ENCODE peak calls at places on chromosomes 12 and 14, in five cellular contexts. One of them, this sample, is unnamed.

GRCh38 chr14:89379891-89380820 is 36.9 kb downstream of the FOXN3 start:
- DNase-seq in psoas muscle: no peak
- DNase-seq in GM12865: no peak
- DNase-seq in A549: no peak
- DNase-seq in lower lobe of right lung: no peak
- DNase-seq in this sample: no peak

GRCh38 chr14:93939304-93940229 is 12.4 kb downstream of the FAM181A start:
- DNase-seq in psoas muscle: peak; percentile 82
- DNase-seq in A549: peak; percentile 81
- DNase-seq in lower lobe of right lung: peak; percentile 88
- DNase-seq in GM12865: peak; percentile 91
- DNase-seq in this sample: no peak

GRCh38 chr12:44000309-44000952 is 164.6 kb downstream of the TMEM117 start:
- DNase-seq in lower lobe of right lung: no peak
- DNase-seq in GM12865: peak; percentile 69
- DNase-seq in psoas muscle: no peak
- DNase-seq in A549: peak; percentile 71
- DNase-seq in this sample: peak; percentile 34

GRCh38 chr14:22314183-22314820 is 274.7 kb downstream of the DAD1 start:
- DNase-seq in lower lobe of right lung: no peak
- DNase-seq in A549: peak; percentile 71
- DNase-seq in psoas muscle: no peak
- DNase-seq in GM12865: peak; percentile 71
- DNase-seq in this sample: no peak

GRCh38 chr14:67436006-67436866 is 24.3 kb upstream of the PLEK2 start:
- DNase-seq in GM12865: no peak
- DNase-seq in psoas muscle: no peak
- DNase-seq in lower lobe of right lung: no peak
- DNase-seq in A549: no peak
- DNase-seq in this sample: no peak

GRCh38 chr14:100679707-100680438 is 46.8 kb upstream of the DLK1 start:
- DNase-seq in A549: no peak
- DNase-seq in GM12865: no peak
- DNase-seq in psoas muscle: peak; percentile 59
- DNase-seq in lower lobe of right lung: no peak
- DNase-seq in this sample: no peak

GRCh38 chr14:70186826-70187483 is 1.8 kb downstream of the SLC8A3 start:
- DNase-seq in lower lobe of right lung: no peak
- DNase-seq in A549: no peak
- DNase-seq in GM12865: peak; percentile 61
- DNase-seq in psoas muscle: peak; percentile 80
- DNase-seq in this sample: no peak

GRCh38 chr12:67355428-67356385 is 86.5 kb downstream of the CAND1 start:
- DNase-seq in psoas muscle: no peak
- DNase-seq in lower lobe of right lung: no peak
- DNase-seq in A549: peak; percentile 54
- DNase-seq in GM12865: peak; percentile 68
- DNase-seq in this sample: peak; percentile 52

GRCh38 chr12:92628476-92628875 is 74.3 kb upstream of the PLEKHG7 start:
- DNase-seq in A549: no peak
- DNase-seq in psoas muscle: no peak
- DNase-seq in lower lobe of right lung: no peak
- DNase-seq in GM12865: no peak
- DNase-seq in this sample: no peak

GRCh38 chr14:72736348-72736747 is 157.6 kb downstream of the DPF3 start:
- DNase-seq in lower lobe of right lung: no peak
- DNase-seq in psoas muscle: no peak
- DNase-seq in A549: peak; percentile 31
- DNase-seq in GM12865: peak; percentile 18
- DNase-seq in this sample: no peak

GRCh38 chr12:53994268-53994690 is 5.7 kb upstream of the HOXC9 start:
- DNase-seq in GM12865: no peak
- DNase-seq in A549: no peak
- DNase-seq in psoas muscle: no peak
- DNase-seq in lower lobe of right lung: no peak
- DNase-seq in this sample: no peak

GRCh38 chr12:62082448-62082847 is 177.8 kb upstream of the USP15 start:
- DNase-seq in psoas muscle: no peak
- DNase-seq in GM12865: no peak
- DNase-seq in A549: no peak
- DNase-seq in lower lobe of right lung: no peak
- DNase-seq in this sample: no peak

GRCh38 chr12:16361142-16361783 is 13.8 kb downstream of the MGST1 start:
- DNase-seq in GM12865: no peak
- DNase-seq in A549: no peak
- DNase-seq in lower lobe of right lung: no peak
- DNase-seq in psoas muscle: no peak
- DNase-seq in this sample: no peak

GRCh38 chr14:103731481-103731880 is 15.9 kb downstream of the ZFYVE21 start:
- DNase-seq in psoas muscle: peak; percentile 6
- DNase-seq in A549: no peak
- DNase-seq in GM12865: no peak
- DNase-seq in lower lobe of right lung: peak; percentile 29
- DNase-seq in this sample: no peak

GRCh38 chr14:48725001-48725734 is 861.0 kb downstream of the RPS29 start:
- DNase-seq in A549: no peak
- DNase-seq in lower lobe of right lung: no peak
- DNase-seq in GM12865: no peak
- DNase-seq in psoas muscle: no peak
- DNase-seq in this sample: no peak

GRCh38 chr14:48723841-48724495 is 862.2 kb downstream of the RPS29 start:
- DNase-seq in GM12865: no peak
- DNase-seq in psoas muscle: no peak
- DNase-seq in lower lobe of right lung: no peak
- DNase-seq in A549: no peak
- DNase-seq in this sample: no peak

GRCh38 chr14:48731260-48731659 is 854.9 kb downstream of the RPS29 start:
- DNase-seq in GM12865: no peak
- DNase-seq in lower lobe of right lung: no peak
- DNase-seq in A549: no peak
- DNase-seq in psoas muscle: no peak
- DNase-seq in this sample: no peak

GRCh38 chr14:48726080-48726642 is 860.0 kb downstream of the RPS29 start:
- DNase-seq in A549: no peak
- DNase-seq in lower lobe of right lung: no peak
- DNase-seq in psoas muscle: no peak
- DNase-seq in GM12865: no peak
- DNase-seq in this sample: no peak
- H3K4me3 ChIP-seq in A549: no peak overlapping the region
- H3K4me3 ChIP-seq in lower lobe of right lung: no peak overlapping the region
- H3K4me3 ChIP-seq in psoas muscle: no peak overlapping the region
- H3K4me3 ChIP-seq in GM12865: no peak overlapping the region
- H3K4me3 ChIP-seq in this sample: no peak overlapping the region

GRCh38 chr12:120902846-120903381 is 1.2 kb downstream of the SPPL3 start:
- DNase-seq in GM12865: no peak
- DNase-seq in psoas muscle: no peak
- DNase-seq in A549: no peak
- DNase-seq in lower lobe of right lung: no peak
- DNase-seq in this sample: no peak
- H3K4me3 ChIP-seq in GM12865: peak overlapping the region; percentile 95
- H3K4me3 ChIP-seq in psoas muscle: peak overlapping the region; percentile 94
- H3K4me3 ChIP-seq in A549: peak overlapping the region; percentile 77
- H3K4me3 ChIP-seq in lower lobe of right lung: peak overlapping the region; percentile 93
- H3K4me3 ChIP-seq in this sample: peak overlapping the region; percentile 86

DNA sequence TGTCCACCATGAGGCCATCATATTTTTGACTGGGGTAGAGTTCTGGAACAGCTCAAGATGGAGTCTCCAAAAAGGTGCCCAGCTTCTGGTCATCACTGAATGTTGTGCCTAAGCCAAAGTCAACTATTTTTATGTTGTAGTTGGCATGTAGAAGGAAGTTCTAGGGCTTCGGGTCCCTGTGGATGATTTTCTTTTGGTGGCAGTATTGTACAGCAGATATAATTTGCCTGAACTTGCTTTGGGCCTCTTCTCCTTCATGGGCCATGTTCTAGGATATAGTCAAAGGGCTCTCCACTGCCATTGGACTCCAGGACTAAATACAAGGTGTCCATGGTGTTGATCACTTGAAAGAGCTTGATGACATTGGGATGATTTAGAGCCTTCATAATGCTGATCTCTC is 143.6 kb downstream of the SLC38A4 start:
- DNase-seq in lower lobe of right lung: no peak
- DNase-seq in psoas muscle: no peak
- DNase-seq in GM12865: no peak
- DNase-seq in A549: no peak
- DNase-seq in this sample: no peak
- H3K4me3 ChIP-seq in lower lobe of right lung: no peak overlapping the region
- H3K4me3 ChIP-seq in psoas muscle: no peak overlapping the region
- H3K4me3 ChIP-seq in GM12865: no peak overlapping the region
- H3K4me3 ChIP-seq in A549: no peak overlapping the region
- H3K4me3 ChIP-seq in this sample: no peak overlapping the region

GRCh38 chr12:4910502-4911315 is 1.0 kb downstream of the KCNA1 start:
- DNase-seq in GM12865: peak; percentile 61
- DNase-seq in A549: no peak
- DNase-seq in lower lobe of right lung: no peak
- DNase-seq in psoas muscle: no peak
- DNase-seq in this sample: no peak

GRCh38 chr12:4911316-4911994 is 1.8 kb downstream of the KCNA1 start:
- DNase-seq in psoas muscle: no peak
- DNase-seq in GM12865: no peak
- DNase-seq in A549: no peak
- DNase-seq in lower lobe of right lung: no peak
- DNase-seq in this sample: no peak

GRCh38 chr12:4909734-4910501 is at the start of gene KCNA1:
- DNase-seq in lower lobe of right lung: no peak
- DNase-seq in A549: no peak
- DNase-seq in GM12865: no peak
- DNase-seq in psoas muscle: peak; percentile 23
- DNase-seq in this sample: no peak

GRCh38 chr12:4908694-4909396 is 860 bp upstream of the KCNA1 start:
- DNase-seq in psoas muscle: no peak
- DNase-seq in GM12865: peak; percentile 46
- DNase-seq in A549: no peak
- DNase-seq in lower lobe of right lung: no peak
- DNase-seq in this sample: peak; percentile 54

DNA sequence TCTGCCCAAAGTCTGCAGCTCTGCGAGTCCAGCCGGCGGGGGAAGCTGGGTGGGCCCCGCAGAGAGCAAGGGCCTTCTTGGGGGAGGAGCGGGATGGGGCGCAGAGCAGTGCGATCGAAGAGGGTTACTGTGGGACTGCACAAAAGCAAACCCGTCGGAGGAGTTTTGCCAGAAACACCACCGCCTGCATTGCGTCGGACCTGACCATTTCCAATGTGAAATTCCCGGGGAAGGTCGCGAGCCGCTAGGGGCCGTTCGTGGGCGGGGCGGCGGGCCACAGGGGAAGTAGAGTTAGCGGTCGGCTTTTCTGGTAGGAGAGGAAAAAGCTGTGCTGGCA is 340 bp upstream of the KCNA1 start:
- DNase-seq in GM12865: no peak
- DNase-seq in psoas muscle: no peak
- DNase-seq in lower lobe of right lung: no peak
- DNase-seq in A549: no peak
- DNase-seq in this sample: no peak
- H3K4me3 ChIP-seq in GM12865: peak overlapping the region; percentile 49
- H3K4me3 ChIP-seq in psoas muscle: peak overlapping the region; percentile 57
- H3K4me3 ChIP-seq in lower lobe of right lung: peak overlapping the region; percentile 43
- H3K4me3 ChIP-seq in A549: no peak overlapping the region
- H3K4me3 ChIP-seq in this sample: no peak overlapping the region

This sample was measured in Jurkat, Clone E6-1.